ENCODE peak calls at places on chromosomes 2 and 18, in seven cellular contexts. F, W, Z, B, O, E and V are unnamed samples.

GRCh38 chr2:39587641-39588040 is 78.1 kb upstream of the TMEM178A start:
- DNase-seq in F (no peak), W (no peak), Z (no peak), B (no peak), O (no peak), E (no peak), V (no peak)

GRCh38 chr2:200787351-200788128 is 24.2 kb upstream of the BZW1 start:
- DNase-seq in F (no peak), W (peak), Z (no peak), B (no peak), O (no peak), E (peak), V (no peak)

GRCh38 chr2:210303498-210303897 is 11.5 kb downstream of the MYL1 start:
- DNase-seq in F (no peak), W (no peak), Z (no peak), B (no peak), O (no peak), E (no peak), V (no peak)

GRCh38 chr2:30148850-30149249 is 2.0 kb downstream of the YPEL5 start:
- DNase-seq in F (no peak), W (no peak), Z (no peak), B (no peak), O (no peak), E (no peak), V (no peak)

GRCh38 chr18:79485788-79486355 is 90.1 kb downstream of the NFATC1 start:
- DNase-seq in F (no peak), W (peak), Z (peak), B (no peak), O (no peak), E (peak), V (no peak)

GRCh38 chr18:32552421-32553030 is 81.8 kb upstream of the GAREM1 start:
- DNase-seq in F (peak), W (peak), Z (peak), B (peak), O (peak), E (peak), V (no peak)

GRCh38 chr2:188369365-188369764 is 77.7 kb downstream of the GULP1 start:
- DNase-seq in F (no peak), W (peak), Z (no peak), B (peak), O (peak), E (peak), V (no peak)

GRCh38 chr18:45749918-45750689 is 26.1 kb downstream of the SLC14A1 start:
- DNase-seq in F (no peak), W (peak), Z (no peak), B (no peak), O (no peak), E (no peak), V (no peak)

GRCh38 chr2:164479460-164479859 is 141.8 kb downstream of the GRB14 start:
- DNase-seq in F (no peak), W (peak), Z (no peak), B (peak), O (peak), E (peak), V (no peak)

GRCh38 chr2:128504242-128505149 is 185.8 kb upstream of the HS6ST1 start:
- DNase-seq in F (no peak), W (no peak), Z (peak), B (no peak), O (no peak), E (no peak), V (peak)

GRCh38 chr2:160940699-160941098 is 219.5 kb upstream of the TANK start:
- DNase-seq in F (no peak), W (peak), Z (no peak), B (no peak), O (no peak), E (peak), V (no peak)

GRCh38 chr2:39913648-39914456 is 134.8 kb upstream of the THUMPD2 start:
- DNase-seq in F (no peak), W (peak), Z (no peak), B (peak), O (no peak), E (peak), V (no peak)

GRCh38 chr18:6115710-6116109 is 220.4 kb upstream of the TMEM200C start:
- DNase-seq in F (no peak), W (no peak), Z (no peak), B (no peak), O (no peak), E (no peak), V (no peak)

GRCh38 chr18:47993409-47993808 is 63.0 kb upstream of the SMAD2 start:
- DNase-seq in F (no peak), W (no peak), Z (no peak), B (no peak), O (no peak), E (no peak), V (no peak)

GRCh38 chr2:45008296-45009129 is 739 bp downstream of the SIX2 start:
- DNase-seq in F (peak), W (peak), Z (no peak), B (peak), O (no peak), E (no peak), V (no peak)

GRCh38 chr18:11859282-11859797 is 8.1 kb downstream of the CHMP1B start:
- DNase-seq in F (no peak), W (no peak), Z (no peak), B (no peak), O (no peak), E (no peak), V (no peak)

GRCh38 chr2:98472132-98472650 is 27.5 kb downstream of the INPP4A start:
- DNase-seq in F (no peak), W (no peak), Z (peak), B (no peak), O (peak), E (no peak), V (no peak)

GRCh38 chr2:215968499-215968898 is 44.9 kb downstream of the MREG start:
- DNase-seq in F (no peak), W (no peak), Z (no peak), B (no peak), O (no peak), E (no peak), V (no peak)

GRCh38 chr2:232485333-232485756 is 2.3 kb downstream of the ECEL1 start:
- DNase-seq in F (no peak), W (no peak), Z (peak), B (no peak), O (no peak), E (no peak), V (no peak)

GRCh38 chr2:100736121-100736915 is 83.6 kb upstream of the NPAS2 start:
- DNase-seq in F (no peak), W (no peak), Z (no peak), B (peak), O (no peak), E (no peak), V (no peak)

GRCh38 chr2:100731535-100731981 is 88.4 kb upstream of the NPAS2 start:
- DNase-seq in F (no peak), W (peak), Z (no peak), B (no peak), O (no peak), E (peak), V (no peak)

GRCh38 chr2:100730290-100730868 is 89.6 kb upstream of the NPAS2 start:
- DNase-seq in F (peak), W (peak), Z (peak), B (peak), O (no peak), E (peak), V (no peak)

DNA sequence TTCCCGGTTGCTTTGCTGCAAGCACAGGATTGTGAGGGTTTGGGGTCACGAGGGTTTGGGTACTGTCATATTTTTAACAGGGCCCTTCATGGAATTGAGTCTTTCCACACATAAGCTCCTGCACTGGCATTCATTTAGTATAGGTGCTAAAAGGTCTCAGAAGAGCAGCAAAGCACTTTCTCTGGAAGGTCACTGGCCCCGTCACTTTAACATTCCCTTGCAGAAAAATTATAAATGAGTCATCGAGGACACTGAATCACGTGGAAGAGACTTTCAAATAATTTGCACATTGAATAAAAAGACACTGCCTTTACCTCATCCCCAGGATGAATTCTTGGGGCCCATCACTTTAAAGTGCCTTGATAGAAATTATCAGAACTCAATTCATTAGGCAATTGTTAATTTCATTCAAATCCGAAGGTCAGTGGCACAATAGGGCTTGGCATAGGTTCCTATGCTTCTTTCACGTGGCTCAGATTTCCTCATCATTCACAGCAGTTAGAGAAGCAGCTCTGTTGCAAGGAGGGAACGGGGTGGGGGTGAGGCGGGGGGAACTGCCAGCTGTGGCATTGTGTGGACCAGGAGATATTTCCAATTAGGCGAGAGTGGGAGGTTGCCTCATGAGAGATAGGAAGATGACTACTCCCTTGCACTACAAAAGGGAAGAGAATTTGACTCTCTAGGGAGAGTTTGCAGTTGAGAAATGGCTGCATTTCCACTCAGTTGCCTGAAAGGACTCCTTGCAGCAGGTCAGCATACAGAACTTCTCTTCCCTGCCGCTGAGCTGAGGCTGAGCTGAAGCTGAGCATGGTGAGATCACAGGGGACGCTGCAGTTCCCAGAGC is 86.4 kb upstream of the NPAS2 start:
- DNase-seq in F (peak), W (peak), Z (no peak), B (peak), O (no peak), E (peak), V (no peak)
- H3K4me3 ChIP-seq in F (no peak), W (no peak), Z (no peak), B (peak), O (no peak), E (no peak), V (no peak)

GRCh38 chr2:6845903-6846302 is 19.8 kb downstream of the CMPK2 start:
- DNase-seq in F (no peak), W (no peak), Z (no peak), B (no peak), O (no peak), E (peak), V (no peak)

GRCh38 chr2:6846540-6846939 is 19.2 kb downstream of the CMPK2 start:
- DNase-seq in F (no peak), W (no peak), Z (no peak), B (no peak), O (no peak), E (no peak), V (no peak)

GRCh38 chr2:6845312-6845711 is 20.4 kb downstream of the CMPK2 start:
- DNase-seq in F (no peak), W (no peak), Z (no peak), B (peak), O (no peak), E (no peak), V (no peak)

GRCh38 chr2:6852210-6852609 is 13.5 kb downstream of the CMPK2 start:
- DNase-seq in F (no peak), W (no peak), Z (no peak), B (no peak), O (no peak), E (no peak), V (no peak)

GRCh38 chr2:6846967-6847695 is 18.6 kb downstream of the CMPK2 start:
- DNase-seq in F (no peak), W (no peak), Z (no peak), B (no peak), O (peak), E (peak), V (no peak)
- TF ChIP-seq CTCF in F (no peak), W (no peak), Z (no peak), B (no peak), O (no peak), E (no peak), V (no peak)

GRCh38 chr2:130372055-130372832 is 16.4 kb downstream of the PTPN18 start:
- DNase-seq in F (peak), W (peak), Z (peak), B (peak), O (peak), E (peak), V (peak)

GRCh38 chr2:130369589-130370341 is 13.9 kb downstream of the PTPN18 start:
- DNase-seq in F (no peak), W (no peak), Z (peak), B (no peak), O (no peak), E (no peak), V (no peak)

GRCh38 chr2:130368786-130369185 is 12.9 kb downstream of the PTPN18 start:
- DNase-seq in F (no peak), W (no peak), Z (peak), B (no peak), O (no peak), E (no peak), V (no peak)

GRCh38 chr2:130371723-130372054 is 15.8 kb downstream of the PTPN18 start:
- DNase-seq in F (no peak), W (peak), Z (peak), B (no peak), O (no peak), E (no peak), V (no peak)

GRCh38 chr2:130370490-130370889 is 14.6 kb downstream of the PTPN18 start:
- DNase-seq in F (no peak), W (no peak), Z (peak), B (no peak), O (no peak), E (no peak), V (no peak)
- H3K4me3 ChIP-seq in F (no peak), W (no peak), Z (no peak), B (no peak), O (no peak), E (no peak), V (no peak)

DNA sequence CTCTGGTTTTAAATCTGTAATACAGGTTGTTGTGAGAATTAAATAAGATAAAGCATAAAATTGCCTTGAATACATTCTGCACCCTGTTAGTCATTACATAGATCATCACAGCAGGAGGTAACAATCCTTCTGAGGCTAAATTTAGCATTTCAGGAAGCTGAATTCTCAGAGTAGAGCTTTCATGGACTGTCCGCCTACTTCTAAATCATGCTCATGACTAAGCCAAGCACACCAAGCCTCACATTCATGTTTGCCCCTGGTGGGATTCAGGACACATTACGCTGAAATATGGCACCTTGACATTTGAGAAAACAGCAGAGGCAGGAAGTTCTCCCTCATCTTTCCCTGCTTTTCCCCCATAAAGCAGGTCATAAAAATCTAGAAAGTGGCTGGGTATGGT is 16.6 kb upstream of the PIK3C3 start:
- DNase-seq in F (no peak), W (peak), Z (no peak), B (no peak), O (no peak), E (peak), V (no peak)
- TF ChIP-seq CTCF in F (no peak), W (peak), Z (no peak), B (no peak), O (no peak), E (peak), V (no peak)

DNA sequence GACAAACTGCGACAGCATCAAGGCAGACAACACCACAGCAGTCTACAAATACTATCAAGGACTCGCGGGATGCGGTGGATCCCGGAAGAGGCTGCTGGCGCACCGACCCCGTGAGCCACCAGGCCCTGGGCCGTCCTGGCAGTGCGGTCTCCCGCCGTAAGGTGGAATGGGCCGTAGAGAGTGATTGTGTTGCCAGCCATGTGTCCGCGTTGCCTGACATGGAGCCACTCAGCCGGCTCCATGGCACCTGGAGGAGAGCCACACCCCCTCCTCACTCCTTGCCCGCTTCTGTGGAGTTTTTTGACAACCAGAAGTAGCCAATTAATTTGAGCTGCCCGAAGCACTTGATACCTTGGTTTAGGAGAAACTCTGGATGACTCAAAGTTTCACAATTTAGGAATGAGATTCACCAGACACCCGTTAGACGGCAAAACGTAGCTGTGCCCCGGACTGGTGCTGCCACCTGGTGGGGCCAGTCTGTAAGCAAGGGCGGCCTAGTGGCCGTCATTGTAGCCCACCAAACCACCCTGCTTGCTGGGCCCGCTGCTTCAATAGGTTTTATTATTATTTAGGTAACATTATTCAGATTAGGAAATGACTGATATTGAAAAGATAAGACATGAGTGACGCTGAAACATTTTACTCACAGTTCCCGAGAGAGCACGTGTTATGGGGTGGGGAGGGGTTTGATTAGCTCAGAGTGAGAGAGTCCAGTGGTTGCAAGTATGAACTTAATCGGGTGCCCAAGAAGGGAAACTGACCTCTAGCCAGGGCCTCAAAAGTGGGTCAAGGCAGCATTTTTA is 10.2 kb upstream of the IMP4 start:
- DNase-seq in F (peak), W (peak), Z (peak), B (peak), O (peak), E (peak), V (no peak)
- H3K4me3 ChIP-seq in F (no peak), W (no peak), Z (no peak), B (peak), O (peak), E (peak), V (peak)